ENCODE peak calls at places on chromosomes 5 and 9, in ten cellular contexts. One of them, this sample, is unnamed.
A peak's percentile ranks its signal among the peaks of the same experiment; 100 is the strongest.

GRCh38 chr9:36831381-36832231 is 202.5 kb downstream of the PAX5 start:
- DNase-seq in body of pancreas: no peak
- DNase-seq in adrenal gland: no peak
- DNase-seq in IMR-90: no peak
- DNase-seq in HCT116: no peak
- DNase-seq in tibial nerve: no peak
- DNase-seq in lower leg skin: no peak
- DNase-seq in stomach: no peak
- DNase-seq in A549: no peak
- DNase-seq in NB4: peak; percentile 58
- DNase-seq in this sample: no peak

GRCh38 chr5:145362261-145362660 is 472.9 kb downstream of the PRELID2 start:
- DNase-seq in tibial nerve: no peak
- DNase-seq in adrenal gland: no peak
- DNase-seq in body of pancreas: no peak
- DNase-seq in NB4: no peak
- DNase-seq in lower leg skin: no peak
- DNase-seq in stomach: no peak
- DNase-seq in A549: no peak
- DNase-seq in HCT116: no peak
- DNase-seq in IMR-90: peak; percentile 93
- DNase-seq in this sample: no peak

GRCh38 chr5:39447059-39447458 is 22.3 kb upstream of the DAB2 start:
- DNase-seq in HCT116: no peak
- DNase-seq in stomach: no peak
- DNase-seq in adrenal gland: no peak
- DNase-seq in A549: no peak
- DNase-seq in NB4: no peak
- DNase-seq in lower leg skin: no peak
- DNase-seq in tibial nerve: no peak
- DNase-seq in body of pancreas: no peak
- DNase-seq in IMR-90: peak; percentile 31
- DNase-seq in this sample: no peak

GRCh38 chr9:115668506-115668905 is 485.1 kb upstream of the PAPPA start:
- DNase-seq in body of pancreas: no peak
- DNase-seq in adrenal gland: no peak
- DNase-seq in tibial nerve: no peak
- DNase-seq in stomach: no peak
- DNase-seq in A549: no peak
- DNase-seq in lower leg skin: no peak
- DNase-seq in NB4: no peak
- DNase-seq in HCT116: no peak
- DNase-seq in IMR-90: peak; percentile 94
- DNase-seq in this sample: no peak

GRCh38 chr9:122339579-122339978 is 31.2 kb upstream of the PTGS1 start:
- DNase-seq in A549: no peak
- DNase-seq in body of pancreas: no peak
- DNase-seq in stomach: no peak
- DNase-seq in tibial nerve: no peak
- DNase-seq in HCT116: no peak
- DNase-seq in NB4: no peak
- DNase-seq in IMR-90: no peak
- DNase-seq in adrenal gland: no peak
- DNase-seq in lower leg skin: no peak
- DNase-seq in this sample: no peak

GRCh38 chr5:77645158-77645994 is 6.9 kb upstream of the OTP start:
- DNase-seq in lower leg skin: no peak
- DNase-seq in HCT116: peak; percentile 29
- DNase-seq in IMR-90: no peak
- DNase-seq in A549: peak; percentile 86
- DNase-seq in stomach: peak; percentile 47
- DNase-seq in tibial nerve: no peak
- DNase-seq in adrenal gland: peak; percentile 42
- DNase-seq in body of pancreas: peak; percentile 58
- DNase-seq in NB4: peak; percentile 68
- DNase-seq in this sample: peak; percentile 82

GRCh38 chr5:39519566-39520231 is 94.9 kb upstream of the DAB2 start:
- DNase-seq in NB4: no peak
- DNase-seq in body of pancreas: no peak
- DNase-seq in IMR-90: peak; percentile 73
- DNase-seq in tibial nerve: no peak
- DNase-seq in adrenal gland: no peak
- DNase-seq in A549: no peak
- DNase-seq in HCT116: no peak
- DNase-seq in stomach: no peak
- DNase-seq in lower leg skin: no peak
- DNase-seq in this sample: no peak

GRCh38 chr5:80406980-80407734 is 707 bp upstream of the ZFYVE16 start:
- DNase-seq in NB4: peak; percentile 78
- DNase-seq in stomach: no peak
- DNase-seq in lower leg skin: peak; percentile 23
- DNase-seq in A549: no peak
- DNase-seq in IMR-90: peak; percentile 1
- DNase-seq in body of pancreas: peak; percentile 34
- DNase-seq in HCT116: no peak
- DNase-seq in adrenal gland: peak; percentile 80
- DNase-seq in tibial nerve: peak; percentile 19
- DNase-seq in this sample: no peak

DNA sequence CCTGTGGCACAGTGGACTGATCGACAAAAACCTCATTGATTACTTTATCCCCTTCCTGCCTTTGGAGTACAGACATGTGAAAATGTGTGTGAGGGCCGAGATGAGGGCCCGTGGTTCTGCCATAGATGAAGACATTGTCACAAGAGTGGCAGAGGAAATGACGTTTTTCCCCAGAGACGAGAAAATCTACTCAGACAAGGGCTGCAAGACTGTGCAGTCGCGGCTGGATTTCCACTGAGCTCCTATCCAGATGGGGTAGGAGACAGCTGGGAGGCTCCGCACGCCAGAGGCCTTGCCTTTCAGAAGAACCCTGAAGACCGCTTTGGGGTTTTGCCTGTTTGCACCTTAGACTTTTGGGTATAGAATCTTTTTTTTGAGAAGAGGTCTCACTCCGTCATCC is 6.4 kb downstream of the TOR1B start:
- DNase-seq in NB4: peak; percentile 62
- DNase-seq in stomach: no peak
- DNase-seq in A549: no peak
- DNase-seq in HCT116: no peak
- DNase-seq in lower leg skin: no peak
- DNase-seq in IMR-90: no peak
- DNase-seq in tibial nerve: no peak
- DNase-seq in body of pancreas: no peak
- DNase-seq in adrenal gland: no peak
- DNase-seq in this sample: no peak
- TF ChIP-seq POLR2A in NB4: no peak
- TF ChIP-seq POLR2A in stomach: no peak
- TF ChIP-seq POLR2A in A549: no peak
- TF ChIP-seq POLR2A in HCT116: no peak
- TF ChIP-seq POLR2A in lower leg skin: no peak
- TF ChIP-seq POLR2A in IMR-90: no peak
- TF ChIP-seq POLR2A in tibial nerve: no peak
- TF ChIP-seq POLR2A in body of pancreas: no peak
- TF ChIP-seq POLR2A in adrenal gland: no peak
- TF ChIP-seq POLR2A in this sample: no peak

GRCh38 chr5:180825768-180826525 is 23.3 kb upstream of the MGAT1 start:
- DNase-seq in adrenal gland: peak; percentile 76
- DNase-seq in A549: no peak
- DNase-seq in stomach: peak; percentile 88
- DNase-seq in HCT116: no peak
- DNase-seq in tibial nerve: peak; percentile 71
- DNase-seq in lower leg skin: peak; percentile 92
- DNase-seq in NB4: no peak
- DNase-seq in IMR-90: peak; percentile 85
- DNase-seq in body of pancreas: peak; percentile 94
- DNase-seq in this sample: no peak

GRCh38 chr5:180824630-180825476 is 22.2 kb upstream of the MGAT1 start:
- DNase-seq in HCT116: no peak
- DNase-seq in lower leg skin: no peak
- DNase-seq in tibial nerve: no peak
- DNase-seq in adrenal gland: peak; percentile 23
- DNase-seq in NB4: no peak
- DNase-seq in IMR-90: no peak
- DNase-seq in A549: no peak
- DNase-seq in body of pancreas: no peak
- DNase-seq in stomach: no peak
- DNase-seq in this sample: no peak

GRCh38 chr5:180829711-180830110 is 27.1 kb upstream of the MGAT1 start:
- DNase-seq in IMR-90: no peak
- DNase-seq in stomach: no peak
- DNase-seq in A549: no peak
- DNase-seq in tibial nerve: no peak
- DNase-seq in lower leg skin: no peak
- DNase-seq in adrenal gland: no peak
- DNase-seq in NB4: no peak
- DNase-seq in HCT116: no peak
- DNase-seq in body of pancreas: no peak
- DNase-seq in this sample: no peak

GRCh38 chr5:180832638-180833068 is 28.4 kb downstream of the ZFP62 start:
- DNase-seq in IMR-90: no peak
- DNase-seq in NB4: no peak
- DNase-seq in stomach: no peak
- DNase-seq in body of pancreas: no peak
- DNase-seq in adrenal gland: no peak
- DNase-seq in lower leg skin: no peak
- DNase-seq in A549: no peak
- DNase-seq in tibial nerve: no peak
- DNase-seq in HCT116: no peak
- DNase-seq in this sample: no peak

DNA sequence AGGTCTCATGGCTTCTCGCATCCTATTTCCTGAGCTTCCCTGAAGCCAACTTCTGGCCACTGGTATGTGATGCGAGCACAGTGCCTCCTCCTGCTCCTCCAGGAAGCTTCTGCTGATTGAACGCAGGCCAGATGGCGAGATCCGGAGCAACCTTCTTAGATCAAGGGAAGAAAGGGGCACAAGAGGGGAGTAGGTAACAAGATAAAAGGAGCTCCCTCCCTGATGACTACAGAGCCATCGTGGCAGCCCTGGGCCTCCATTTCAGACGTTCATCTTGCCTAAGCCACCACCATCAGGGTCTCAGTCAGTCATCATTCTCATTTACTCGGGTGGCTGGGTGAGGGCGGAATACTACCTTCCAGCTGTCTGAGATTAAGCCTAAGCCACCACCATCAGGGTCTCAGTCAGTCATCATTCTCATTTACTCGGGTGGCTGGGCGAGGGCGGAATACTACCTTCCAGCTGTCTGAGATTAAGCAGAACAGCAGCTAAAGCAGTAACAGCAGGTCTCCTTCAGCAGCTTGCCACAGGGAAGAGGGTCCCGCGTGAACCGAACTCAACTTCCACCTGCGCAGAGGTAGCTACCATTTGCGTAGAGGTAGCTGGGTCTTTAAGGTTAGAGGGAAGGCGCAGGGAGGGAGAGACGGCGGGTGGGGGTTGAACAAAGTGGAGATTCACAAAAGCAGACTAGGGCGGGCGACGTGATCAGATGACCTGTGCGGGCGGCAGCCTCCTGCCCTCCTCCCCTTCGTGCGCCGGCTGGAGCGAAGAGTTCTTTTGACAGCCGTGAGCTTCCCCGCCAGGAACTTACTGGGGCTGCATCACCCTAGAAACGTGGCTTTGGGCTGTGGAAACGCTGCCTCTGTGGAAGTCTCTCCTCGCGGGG is 27.9 kb upstream of the MGAT1 start:
- DNase-seq in A549: peak; percentile 56
- DNase-seq in body of pancreas: peak; percentile 83
- DNase-seq in lower leg skin: no peak
- DNase-seq in HCT116: no peak
- DNase-seq in stomach: peak; percentile 74
- DNase-seq in tibial nerve: no peak
- DNase-seq in IMR-90: peak; percentile 39
- DNase-seq in adrenal gland: peak; percentile 85
- DNase-seq in NB4: peak; percentile 62
- DNase-seq in this sample: no peak
- TF ChIP-seq POLR2A in A549: no peak
- TF ChIP-seq POLR2A in body of pancreas: peak; percentile 84
- TF ChIP-seq POLR2A in lower leg skin: no peak
- TF ChIP-seq POLR2A in HCT116: no peak
- TF ChIP-seq POLR2A in stomach: no peak
- TF ChIP-seq POLR2A in tibial nerve: no peak
- TF ChIP-seq POLR2A in IMR-90: no peak
- TF ChIP-seq POLR2A in adrenal gland: peak; percentile 41
- TF ChIP-seq POLR2A in NB4: no peak
- TF ChIP-seq POLR2A in this sample: peak; percentile 65

DNA sequence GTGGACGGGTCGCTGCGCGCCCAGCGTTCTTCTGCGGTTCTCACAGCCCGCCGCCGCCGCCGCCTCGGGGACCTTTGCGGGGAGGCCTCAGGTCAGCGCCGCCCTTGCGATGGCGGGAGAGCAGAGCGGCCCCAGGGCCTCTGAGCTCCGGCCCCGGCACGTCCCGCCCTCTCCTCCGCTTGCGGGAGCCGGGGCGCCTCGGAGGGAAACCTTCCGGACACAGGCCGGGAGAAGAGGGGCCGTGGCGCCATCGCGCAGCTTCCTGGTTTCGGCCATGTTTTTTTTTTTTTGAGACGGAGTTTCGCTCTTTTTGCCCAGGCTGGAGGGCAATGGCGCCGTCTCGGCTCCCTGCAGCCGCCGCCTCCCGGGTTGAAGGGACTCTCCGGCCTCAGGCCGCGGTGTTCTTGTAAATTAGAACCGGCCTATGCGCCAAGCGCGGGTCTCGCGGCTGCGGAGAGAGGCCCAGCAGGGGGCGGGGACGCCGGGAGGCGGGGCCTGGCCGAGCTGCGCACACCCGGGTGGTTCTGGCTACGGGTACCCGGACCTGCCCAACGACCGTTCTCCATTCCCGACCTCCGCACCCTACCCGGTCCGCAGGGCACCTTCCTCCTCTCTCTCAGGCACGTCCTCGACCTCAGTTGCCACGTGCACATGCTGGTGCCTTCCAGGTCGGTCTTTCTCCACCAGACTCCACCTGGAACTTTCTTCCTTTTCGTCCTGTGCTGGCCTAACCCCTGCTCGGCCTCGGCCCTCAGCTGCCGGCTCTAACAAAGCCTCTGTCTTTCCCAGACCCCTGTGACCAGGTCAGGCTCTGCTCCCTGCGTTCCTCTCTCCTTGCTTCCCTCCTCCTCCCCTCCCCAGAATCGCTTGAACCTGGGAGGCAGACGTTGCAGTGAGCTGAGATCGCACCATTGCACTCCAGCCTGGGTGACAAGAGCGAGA is 28.8 kb upstream of the MGAT1 start:
- DNase-seq in body of pancreas: peak; percentile 91
- DNase-seq in stomach: peak; percentile 89
- DNase-seq in lower leg skin: peak; percentile 83
- DNase-seq in tibial nerve: peak; percentile 72
- DNase-seq in NB4: peak; percentile 84
- DNase-seq in IMR-90: peak; percentile 60
- DNase-seq in A549: peak; percentile 90
- DNase-seq in adrenal gland: peak; percentile 89
- DNase-seq in HCT116: peak; percentile 46
- DNase-seq in this sample: peak; percentile 73
- TF ChIP-seq POLR2A in body of pancreas: peak; percentile 81
- TF ChIP-seq POLR2A in stomach: no peak
- TF ChIP-seq POLR2A in lower leg skin: no peak
- TF ChIP-seq POLR2A in tibial nerve: peak; percentile 82
- TF ChIP-seq POLR2A in NB4: peak; percentile 75
- TF ChIP-seq POLR2A in IMR-90: no peak
- TF ChIP-seq POLR2A in A549: peak; percentile 70
- TF ChIP-seq POLR2A in adrenal gland: peak; percentile 25
- TF ChIP-seq POLR2A in HCT116: peak; percentile 74
- TF ChIP-seq POLR2A in this sample: peak; percentile 79

DNA sequence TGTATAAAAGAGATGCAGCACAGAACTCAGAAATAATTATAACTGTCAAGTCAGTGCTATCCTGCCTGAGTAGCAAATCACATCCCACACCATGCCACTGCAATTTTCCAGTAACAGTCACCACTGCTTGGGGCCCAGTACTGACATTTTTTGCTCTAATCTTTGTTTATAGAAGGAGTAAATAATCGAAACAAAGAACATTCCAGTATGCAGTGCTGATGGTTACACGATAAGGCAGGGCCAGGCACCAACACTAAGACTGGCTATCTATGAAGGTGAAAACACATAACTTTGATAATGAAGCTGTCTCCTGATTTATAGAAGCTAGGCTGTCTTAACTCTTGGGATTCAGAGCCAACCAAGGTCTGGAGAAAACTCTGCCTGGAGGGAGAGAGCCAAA is 365.3 kb downstream of the BNC2 start:
- DNase-seq in stomach: peak; percentile 27
- DNase-seq in HCT116: no peak
- DNase-seq in A549: no peak
- DNase-seq in NB4: no peak
- DNase-seq in adrenal gland: no peak
- DNase-seq in tibial nerve: no peak
- DNase-seq in body of pancreas: no peak
- DNase-seq in lower leg skin: no peak
- DNase-seq in IMR-90: peak; percentile 80
- DNase-seq in this sample: no peak
- TF ChIP-seq POLR2A in stomach: no peak
- TF ChIP-seq POLR2A in HCT116: no peak
- TF ChIP-seq POLR2A in A549: no peak
- TF ChIP-seq POLR2A in NB4: no peak
- TF ChIP-seq POLR2A in adrenal gland: no peak
- TF ChIP-seq POLR2A in tibial nerve: no peak
- TF ChIP-seq POLR2A in body of pancreas: no peak
- TF ChIP-seq POLR2A in lower leg skin: no peak
- TF ChIP-seq POLR2A in IMR-90: no peak
- TF ChIP-seq POLR2A in this sample: no peak

This sample was measured in GM12891.